ENCODE peak calls at places on chromosome 13, in six cellular contexts. E is hypothalamus, V is activated T-helper 1 cell treated with Interleukin-2 at 50 U/mL for 16 hours, H is posterior cingulate gyrus, G is Peyer's patch, C is thoracic aorta. U is an unnamed sample.
A peak's percentile ranks its signal among the peaks of the same experiment; 100 is the strongest.

GRCh38 chr13:112103971-112104872 is 37.3 kb downstream of the SOX1 start:
- DNase-seq in E (no peak), V (no peak), H (no peak), G (no peak), C (no peak), U (no peak)

GRCh38 chr13:27448308-27448707 is 2.1 kb downstream of the MTIF3 start:
- DNase-seq in E (no peak), V (no peak), H (no peak), G (no peak), C (no peak), U (no peak)

GRCh38 chr13:67186985-67187569 is 43.1 kb downstream of the PCDH9 start:
- DNase-seq in E (no peak), V (no peak), H (no peak), G (no peak), C (no peak), U (no peak)

GRCh38 chr13:67238277-67238859 is 8.2 kb upstream of the PCDH9 start:
- DNase-seq in E (no peak), V (no peak), H (no peak), G (no peak), C (no peak), U (no peak)

GRCh38 chr13:21799671-21800070 is 128.8 kb downstream of the FGF9 start:
- DNase-seq in E (no peak), V (no peak), H (no peak), G (no peak), C (no peak), U (no peak)

GRCh38 chr13:71115301-71115700 is 751.7 kb downstream of the DACH1 start:
- DNase-seq in E (no peak), V (no peak), H (no peak), G (no peak), C (no peak), U (no peak)

GRCh38 chr13:83905641-83906040 is 23.4 kb upstream of the SLITRK1 start:
- DNase-seq in E (no peak), V (no peak), H (no peak), G (no peak), C (no peak), U (no peak)

GRCh38 chr13:62337109-62337880 is 921.6 kb upstream of the PCDH20 start:
- DNase-seq in E (no peak), V (no peak), H (no peak), G (no peak), C (no peak), U (no peak)

GRCh38 chr13:48961379-48961778 is 14.3 kb upstream of the FNDC3A start:
- DNase-seq in E (no peak), V (no peak), H (no peak), G (no peak), C (no peak), U (no peak)

GRCh38 chr13:47146136-47146535 is 249.3 kb upstream of the HTR2A start:
- DNase-seq in E (no peak), V (no peak), H (no peak), G (no peak), C (no peak), U (no peak)

GRCh38 chr13:40211586-40211968 is 454.9 kb downstream of the FOXO1 start:
- DNase-seq in E (no peak), V (no peak), H (no peak), G (no peak), C (no peak), U (no peak)

GRCh38 chr13:51800456-51800855 is 3.5 kb downstream of the DHRS12 start:
- DNase-seq in E (no peak), V (no peak), H (no peak), G (peak; percentile 40), C (no peak), U (no peak)

GRCh38 chr13:29743229-29743786 is 107.1 kb downstream of the UBL3 start:
- DNase-seq in E (no peak), V (no peak), H (no peak), G (no peak), C (no peak), U (no peak)

GRCh38 chr13:43629691-43630480 is 156.9 kb downstream of the ENOX1 start:
- DNase-seq in E (no peak), V (no peak), H (no peak), G (no peak), C (no peak), U (no peak)

GRCh38 chr13:47908200-47908902 is 92.7 kb downstream of the SUCLA2 start:
- DNase-seq in E (no peak), V (no peak), H (no peak), G (no peak), C (no peak), U (no peak)

GRCh38 chr13:48748681-48749080 is 95.0 kb downstream of the CYSLTR2 start:
- DNase-seq in E (no peak), V (no peak), H (no peak), G (no peak), C (no peak), U (no peak)

GRCh38 chr13:21309542-21310172 is 133.2 kb downstream of the MRPL57 start:
- DNase-seq in E (no peak), V (no peak), H (no peak), G (no peak), C (no peak), U (no peak)

U was measured in C1 segment of cervical spinal cord.